ENCODE peak calls at places on chromosomes 3 and 15, in five cellular contexts. B, Y, C, R and Z are unnamed samples.
A peak's percentile ranks its signal among the peaks of the same experiment; 100 is the strongest.

GRCh38 chr15:65259367-65259781 is 27.3 kb downstream of the PARP16 start:
- DNase-seq in B (no peak), C (no peak), R (peak; percentile 17), Y (peak; percentile 94), Z (no peak)

GRCh38 chr3:100537646-100538338 is 45.4 kb downstream of the TMEM45A start:
- DNase-seq in R (no peak), C (no peak), B (no peak), Y (no peak), Z (no peak)

GRCh38 chr3:45665101-45665572 is 24.1 kb upstream of the SACM1L start:
- DNase-seq in B (peak; percentile 34), R (peak; percentile 81), C (no peak), Y (no peak), Z (peak; percentile 65)

GRCh38 chr3:1987983-1988382 is 110.7 kb upstream of the CNTN4 start:
- DNase-seq in C (no peak), B (no peak), R (peak; percentile 19), Y (no peak), Z (peak; percentile 22)

GRCh38 chr3:173688216-173688842 is 290.8 kb downstream of the NLGN1 start:
- DNase-seq in Y (no peak), C (no peak), R (no peak), B (no peak), Z (no peak)

GRCh38 chr3:4899654-4900236 is 79.5 kb upstream of the BHLHE40 start:
- DNase-seq in B (no peak), C (no peak), Y (no peak), R (peak; percentile 89), Z (peak; percentile 28)

GRCh38 chr3:12918231-12918630 is 76.9 kb upstream of the RPL32 start:
- DNase-seq in B (no peak), Y (no peak), R (no peak), C (no peak), Z (no peak)

GRCh38 chr3:137692803-137693431 is 71.2 kb upstream of the SOX14 start:
- DNase-seq in Y (no peak), R (no peak), B (peak; percentile 22), C (peak; percentile 15), Z (peak; percentile 23)

GRCh38 chr3:112013058-112013783 is 14.5 kb downstream of the TAGLN3 start:
- DNase-seq in B (peak; percentile 73), R (peak; percentile 63), Y (peak; percentile 78), C (peak; percentile 37), Z (peak; percentile 55)

GRCh38 chr3:30124435-30125390 is 481.7 kb upstream of the TGFBR2 start:
- DNase-seq in C (no peak), B (peak; percentile 56), R (peak; percentile 30), Y (no peak), Z (no peak)

GRCh38 chr3:62822905-62823304 is 52.3 kb downstream of the CADPS start:
- DNase-seq in C (no peak), Y (no peak), R (no peak), B (no peak), Z (no peak)

GRCh38 chr3:140529096-140529495 is 148.8 kb upstream of the TRIM42 start:
- DNase-seq in C (no peak), B (peak; percentile 29), Y (no peak), R (no peak), Z (no peak)